ENCODE peak calls at places on chromosomes 2 and 18, in eight cellular contexts. One of them, this sample, is unnamed.

GRCh38 chr18:24388975-24389374 is 8.6 kb downstream of the OSBPL1A start:
- DNase-seq in hepatocyte: no peak
- DNase-seq in lung microvascular endothelial cell: no peak
- DNase-seq in SHP77: no peak
- DNase-seq in IMR-90: no peak
- DNase-seq in germinal center: no peak
- DNase-seq in brain microvascular endothelial cell: no peak
- DNase-seq in stimulated activated CD8-positive, alpha-beta memory T cell treated with anti-CD3 and anti-CD28 coated beads, Interleukin-12 subunit alpha, Interleukin-12 subunit beta, amount 100 ng/mL, for 1 hour: no peak
- DNase-seq in this sample: no peak

GRCh38 chr18:59562751-59563150 is 134.5 kb downstream of the CCBE1 start:
- DNase-seq in hepatocyte: no peak
- DNase-seq in germinal center: no peak
- DNase-seq in lung microvascular endothelial cell: no peak
- DNase-seq in IMR-90: no peak
- DNase-seq in stimulated activated CD8-positive, alpha-beta memory T cell treated with anti-CD3 and anti-CD28 coated beads, Interleukin-12 subunit alpha, Interleukin-12 subunit beta, amount 100 ng/mL, for 1 hour: no peak
- DNase-seq in SHP77: no peak
- DNase-seq in brain microvascular endothelial cell: no peak
- DNase-seq in this sample: no peak

GRCh38 chr18:7116832-7117389 is 686 bp downstream of the LAMA1 start:
- DNase-seq in brain microvascular endothelial cell: no peak
- DNase-seq in SHP77: no peak
- DNase-seq in germinal center: no peak
- DNase-seq in IMR-90: no peak
- DNase-seq in hepatocyte: peak; percentile 18
- DNase-seq in lung microvascular endothelial cell: no peak
- DNase-seq in stimulated activated CD8-positive, alpha-beta memory T cell treated with anti-CD3 and anti-CD28 coated beads, Interleukin-12 subunit alpha, Interleukin-12 subunit beta, amount 100 ng/mL, for 1 hour: no peak
- DNase-seq in this sample: peak; percentile 30

GRCh38 chr2:238785528-238785860 is 62.4 kb upstream of the TWIST2 start:
- DNase-seq in hepatocyte: no peak
- DNase-seq in stimulated activated CD8-positive, alpha-beta memory T cell treated with anti-CD3 and anti-CD28 coated beads, Interleukin-12 subunit alpha, Interleukin-12 subunit beta, amount 100 ng/mL, for 1 hour: no peak
- DNase-seq in IMR-90: no peak
- DNase-seq in brain microvascular endothelial cell: no peak
- DNase-seq in SHP77: no peak
- DNase-seq in lung microvascular endothelial cell: no peak
- DNase-seq in germinal center: no peak
- DNase-seq in this sample: peak; percentile 43

GRCh38 chr18:12958478-12958877 is 10.7 kb downstream of the SEH1L start:
- DNase-seq in lung microvascular endothelial cell: no peak
- DNase-seq in brain microvascular endothelial cell: no peak
- DNase-seq in hepatocyte: no peak
- DNase-seq in SHP77: no peak
- DNase-seq in germinal center: no peak
- DNase-seq in stimulated activated CD8-positive, alpha-beta memory T cell treated with anti-CD3 and anti-CD28 coated beads, Interleukin-12 subunit alpha, Interleukin-12 subunit beta, amount 100 ng/mL, for 1 hour: no peak
- DNase-seq in IMR-90: no peak
- DNase-seq in this sample: no peak

GRCh38 chr18:51864219-51864965 is 475.6 kb upstream of the DCC start:
- DNase-seq in brain microvascular endothelial cell: no peak
- DNase-seq in SHP77: no peak
- DNase-seq in IMR-90: no peak
- DNase-seq in lung microvascular endothelial cell: no peak
- DNase-seq in germinal center: no peak
- DNase-seq in hepatocyte: no peak
- DNase-seq in stimulated activated CD8-positive, alpha-beta memory T cell treated with anti-CD3 and anti-CD28 coated beads, Interleukin-12 subunit alpha, Interleukin-12 subunit beta, amount 100 ng/mL, for 1 hour: no peak
- DNase-seq in this sample: no peak

GRCh38 chr2:76599732-76600368 is 889.1 kb upstream of the GCFC2 start:
- DNase-seq in lung microvascular endothelial cell: peak; percentile 69
- DNase-seq in SHP77: peak; percentile 74
- DNase-seq in stimulated activated CD8-positive, alpha-beta memory T cell treated with anti-CD3 and anti-CD28 coated beads, Interleukin-12 subunit alpha, Interleukin-12 subunit beta, amount 100 ng/mL, for 1 hour: no peak
- DNase-seq in IMR-90: peak; percentile 67
- DNase-seq in germinal center: peak; percentile 7
- DNase-seq in brain microvascular endothelial cell: peak; percentile 41
- DNase-seq in hepatocyte: peak; percentile 93
- DNase-seq in this sample: peak; percentile 4

GRCh38 chr2:42495611-42496010 is 1.8 kb upstream of the KCNG3 start:
- DNase-seq in germinal center: no peak
- DNase-seq in SHP77: no peak
- DNase-seq in hepatocyte: no peak
- DNase-seq in stimulated activated CD8-positive, alpha-beta memory T cell treated with anti-CD3 and anti-CD28 coated beads, Interleukin-12 subunit alpha, Interleukin-12 subunit beta, amount 100 ng/mL, for 1 hour: no peak
- DNase-seq in IMR-90: no peak
- DNase-seq in lung microvascular endothelial cell: no peak
- DNase-seq in brain microvascular endothelial cell: no peak
- DNase-seq in this sample: no peak

GRCh38 chr2:179751184-179751809 is 110.1 kb downstream of the ZNF385B start:
- DNase-seq in brain microvascular endothelial cell: no peak
- DNase-seq in germinal center: peak; percentile 14
- DNase-seq in hepatocyte: peak; percentile 15
- DNase-seq in lung microvascular endothelial cell: peak; percentile 52
- DNase-seq in stimulated activated CD8-positive, alpha-beta memory T cell treated with anti-CD3 and anti-CD28 coated beads, Interleukin-12 subunit alpha, Interleukin-12 subunit beta, amount 100 ng/mL, for 1 hour: no peak
- DNase-seq in IMR-90: peak; percentile 47
- DNase-seq in SHP77: peak; percentile 17
- DNase-seq in this sample: peak; percentile 18

GRCh38 chr2:175837046-175837445 is 165.0 kb downstream of the LNPK start:
- DNase-seq in hepatocyte: peak; percentile 41
- DNase-seq in IMR-90: peak; percentile 95
- DNase-seq in germinal center: no peak
- DNase-seq in SHP77: no peak
- DNase-seq in stimulated activated CD8-positive, alpha-beta memory T cell treated with anti-CD3 and anti-CD28 coated beads, Interleukin-12 subunit alpha, Interleukin-12 subunit beta, amount 100 ng/mL, for 1 hour: no peak
- DNase-seq in brain microvascular endothelial cell: peak; percentile 91
- DNase-seq in lung microvascular endothelial cell: no peak
- DNase-seq in this sample: peak; percentile 92

GRCh38 chr2:236446521-236446920 is 123.1 kb upstream of the ACKR3 start:
- DNase-seq in brain microvascular endothelial cell: no peak
- DNase-seq in SHP77: no peak
- DNase-seq in hepatocyte: no peak
- DNase-seq in stimulated activated CD8-positive, alpha-beta memory T cell treated with anti-CD3 and anti-CD28 coated beads, Interleukin-12 subunit alpha, Interleukin-12 subunit beta, amount 100 ng/mL, for 1 hour: no peak
- DNase-seq in lung microvascular endothelial cell: no peak
- DNase-seq in germinal center: no peak
- DNase-seq in IMR-90: no peak
- DNase-seq in this sample: no peak

GRCh38 chr18:67354091-67354490 is 162.4 kb downstream of the DSEL start:
- DNase-seq in brain microvascular endothelial cell: no peak
- DNase-seq in hepatocyte: no peak
- DNase-seq in SHP77: no peak
- DNase-seq in IMR-90: no peak
- DNase-seq in lung microvascular endothelial cell: no peak
- DNase-seq in stimulated activated CD8-positive, alpha-beta memory T cell treated with anti-CD3 and anti-CD28 coated beads, Interleukin-12 subunit alpha, Interleukin-12 subunit beta, amount 100 ng/mL, for 1 hour: no peak
- DNase-seq in germinal center: no peak
- DNase-seq in this sample: no peak

GRCh38 chr2:26811261-26811660 is 25.4 kb downstream of the CENPA start:
- DNase-seq in hepatocyte: no peak
- DNase-seq in brain microvascular endothelial cell: no peak
- DNase-seq in IMR-90: no peak
- DNase-seq in stimulated activated CD8-positive, alpha-beta memory T cell treated with anti-CD3 and anti-CD28 coated beads, Interleukin-12 subunit alpha, Interleukin-12 subunit beta, amount 100 ng/mL, for 1 hour: no peak
- DNase-seq in germinal center: no peak
- DNase-seq in lung microvascular endothelial cell: no peak
- DNase-seq in SHP77: no peak
- DNase-seq in this sample: no peak

GRCh38 chr2:135701442-135701841 is 40.2 kb upstream of the UBXN4 start:
- DNase-seq in IMR-90: peak; percentile 79
- DNase-seq in brain microvascular endothelial cell: no peak
- DNase-seq in germinal center: no peak
- DNase-seq in SHP77: no peak
- DNase-seq in stimulated activated CD8-positive, alpha-beta memory T cell treated with anti-CD3 and anti-CD28 coated beads, Interleukin-12 subunit alpha, Interleukin-12 subunit beta, amount 100 ng/mL, for 1 hour: no peak
- DNase-seq in hepatocyte: no peak
- DNase-seq in lung microvascular endothelial cell: no peak
- DNase-seq in this sample: peak; percentile 58

This sample was measured in EL.